ENCODE peak calls at places on chromosome 18, in nine cellular contexts. M is K562, Y is SK-N-MC, E is A673, C is mesenchymal stem cell, U is tibial artery, N is aorta, Z is AG04450, S is cardiac muscle cell. O is an unnamed sample.

GRCh38 chr18:13232060-13232917 is 13.7 kb downstream of the LDLRAD4 start:
- DNase-seq in M (no peak), Y (no peak), E (no peak), C (no peak), U (peak; percentile 75), N (no peak), Z (no peak), S (peak; percentile 10), O (no peak)

GRCh38 chr18:6039055-6039454 is 143.7 kb upstream of the TMEM200C start:
- DNase-seq in M (no peak), Y (no peak), E (no peak), C (no peak), U (no peak), N (no peak), Z (no peak), S (peak; percentile 17), O (no peak)

GRCh38 chr18:7779226-7779625 is 212.1 kb downstream of the PTPRM start:
- DNase-seq in M (no peak), Y (no peak), E (no peak), C (no peak), U (no peak), N (no peak), Z (no peak), S (no peak), O (no peak)

GRCh38 chr18:26022585-26022984 is 67.8 kb downstream of the SS18 start:
- DNase-seq in M (no peak), Y (no peak), E (no peak), C (no peak), U (no peak), N (no peak), Z (no peak), S (no peak), O (no peak)

GRCh38 chr18:31171159-31171839 is 8.6 kb upstream of the DSC1 start:
- DNase-seq in M (no peak), Y (no peak), E (no peak), C (no peak), U (no peak), N (no peak), Z (no peak), S (no peak), O (no peak)

GRCh38 chr18:46224181-46224775 is 120.1 kb downstream of the HAUS1 start:
- DNase-seq in M (no peak), Y (no peak), E (no peak), C (no peak), U (no peak), N (no peak), Z (no peak), S (no peak), O (no peak)

GRCh38 chr18:9898792-9899549 is 13.2 kb downstream of the TXNDC2 start:
- DNase-seq in M (peak; percentile 75), Y (no peak), E (no peak), C (peak; percentile 92), U (no peak), N (no peak), Z (no peak), S (peak; percentile 43), O (no peak)

GRCh38 chr18:463442-464310 is 36.8 kb downstream of the COLEC12 start:
- DNase-seq in M (no peak), Y (no peak), E (peak; percentile 10), C (peak; percentile 21), U (no peak), N (no peak), Z (no peak), S (peak; percentile 40), O (no peak)

GRCh38 chr18:14921547-14921946 is 173.6 kb downstream of the ANKRD30B start:
- DNase-seq in M (no peak), Y (no peak), E (no peak), C (no peak), U (no peak), N (no peak), Z (no peak), S (no peak), O (no peak)

GRCh38 chr18:14922031-14922430 is 174.1 kb downstream of the ANKRD30B start:
- DNase-seq in M (no peak), Y (no peak), E (no peak), C (no peak), U (no peak), N (no peak), Z (no peak), S (no peak), O (no peak)

GRCh38 chr18:14922965-14923565 is 175.1 kb downstream of the ANKRD30B start:
- DNase-seq in M (no peak), Y (no peak), E (no peak), C (no peak), U (no peak), N (no peak), Z (no peak), S (no peak), O (no peak)

GRCh38 chr18:14919666-14920065 is 171.7 kb downstream of the ANKRD30B start:
- DNase-seq in M (no peak), Y (no peak), E (no peak), C (no peak), U (no peak), N (no peak), Z (no peak), S (no peak), O (no peak)

DNA sequence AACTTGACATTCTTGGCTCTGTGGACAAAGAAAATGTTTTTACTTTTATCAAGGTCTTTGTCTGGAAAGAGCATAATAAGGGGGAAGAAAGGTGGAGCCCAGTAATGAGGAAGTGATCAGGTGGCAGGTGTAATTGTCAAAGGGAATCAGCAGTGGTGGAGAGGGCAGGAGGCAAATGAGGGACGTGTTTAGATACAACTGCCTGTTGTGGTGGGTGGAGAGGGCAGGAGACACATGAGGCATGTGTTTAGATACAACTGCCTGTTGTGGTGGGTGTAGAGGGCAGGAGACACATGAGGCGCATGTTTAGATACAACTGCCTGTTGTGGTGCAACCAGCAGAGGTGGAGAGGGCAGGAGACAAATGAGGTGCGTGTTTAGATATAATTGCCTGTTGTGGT is 173.0 kb downstream of the ANKRD30B start:
- DNase-seq in M (no peak), Y (no peak), E (no peak), C (no peak), U (no peak), N (no peak), Z (no peak), S (no peak), O (no peak)
- H3K9me3 ChIP-seq in M (no peaks in the 10 kb centered on the region), Y (no peaks in the 10 kb centered on the region), E (peaks cover 13% of the 10 kb centered on the region), C (no peaks in the 10 kb centered on the region), U (no peaks in the 10 kb centered on the region), N (no peaks in the 10 kb centered on the region), Z (peaks cover 55% of the 10 kb centered on the region), S (no peaks in the 10 kb centered on the region), O (no peaks in the 10 kb centered on the region)

DNA sequence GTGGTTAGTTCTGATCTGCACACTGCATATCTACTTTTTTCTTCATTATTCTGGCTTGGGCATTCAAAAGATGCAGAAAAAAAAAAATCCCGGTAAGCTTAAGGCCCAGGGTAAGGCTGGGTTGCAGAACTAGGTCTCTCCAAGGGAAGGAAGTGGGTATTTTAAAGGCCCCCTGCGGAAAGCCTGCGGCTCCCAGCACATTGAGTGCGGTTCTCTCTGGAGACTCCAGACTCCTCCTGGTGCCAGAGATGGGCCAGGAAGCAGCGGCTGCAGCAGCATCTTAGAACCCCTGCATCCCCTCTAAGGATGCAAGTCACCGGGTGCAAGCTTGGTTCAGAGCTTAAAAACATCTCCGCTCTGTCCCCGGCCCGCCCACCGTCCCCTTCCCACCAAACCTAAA is 49.5 kb downstream of the TGIF1 start:
- DNase-seq in M (no peak), Y (peak; percentile 84), E (no peak), C (peak; percentile 24), U (no peak), N (no peak), Z (no peak), S (peak; percentile 17), O (no peak)
- H3K4me3 ChIP-seq in M (no peak overlapping the region), Y (peak overlapping the region; percentile 73), E (no peak overlapping the region), C (no peak overlapping the region), U (peak overlapping the region; percentile 32), N (peak overlapping the region; percentile 32), Z (peak overlapping the region; percentile 50), S (peak overlapping the region; percentile 33), O (no peak overlapping the region)

GRCh38 chr18:79903787-79904356 is 47.6 kb downstream of the SLC66A2 start:
- DNase-seq in M (no peak), Y (no peak), E (no peak), C (no peak), U (peak; percentile 62), N (peak; percentile 74), Z (no peak), S (no peak), O (no peak)

GRCh38 chr18:79902075-79902474 is 49.4 kb downstream of the SLC66A2 start:
- DNase-seq in M (no peak), Y (no peak), E (no peak), C (no peak), U (peak; percentile 65), N (no peak), Z (no peak), S (no peak), O (no peak)

GRCh38 chr18:79903071-79903635 is 48.3 kb downstream of the SLC66A2 start:
- DNase-seq in M (no peak), Y (no peak), E (no peak), C (no peak), U (peak; percentile 64), N (peak; percentile 75), Z (no peak), S (no peak), O (no peak)

GRCh38 chr18:79901665-79902064 is 49.8 kb downstream of the SLC66A2 start:
- DNase-seq in M (no peak), Y (no peak), E (no peak), C (no peak), U (no peak), N (no peak), Z (no peak), S (no peak), O (no peak)

GRCh38 chr18:79902640-79903039 is 48.8 kb downstream of the SLC66A2 start:
- DNase-seq in M (no peak), Y (no peak), E (no peak), C (no peak), U (peak; percentile 60), N (peak; percentile 75), Z (no peak), S (no peak), O (no peak)
- H3K9me3 ChIP-seq in M (peaks cover 2% of the 10 kb centered on the region), Y (no peaks in the 10 kb centered on the region), E (peaks cover 34% of the 10 kb centered on the region), C (peaks cover 16% of the 10 kb centered on the region), U (peaks cover 53% of the 10 kb centered on the region), N (peaks cover 3% of the 10 kb centered on the region), Z (peaks cover 81% of the 10 kb centered on the region), S (no peaks in the 10 kb centered on the region), O (peaks cover 10% of the 10 kb centered on the region)

DNA sequence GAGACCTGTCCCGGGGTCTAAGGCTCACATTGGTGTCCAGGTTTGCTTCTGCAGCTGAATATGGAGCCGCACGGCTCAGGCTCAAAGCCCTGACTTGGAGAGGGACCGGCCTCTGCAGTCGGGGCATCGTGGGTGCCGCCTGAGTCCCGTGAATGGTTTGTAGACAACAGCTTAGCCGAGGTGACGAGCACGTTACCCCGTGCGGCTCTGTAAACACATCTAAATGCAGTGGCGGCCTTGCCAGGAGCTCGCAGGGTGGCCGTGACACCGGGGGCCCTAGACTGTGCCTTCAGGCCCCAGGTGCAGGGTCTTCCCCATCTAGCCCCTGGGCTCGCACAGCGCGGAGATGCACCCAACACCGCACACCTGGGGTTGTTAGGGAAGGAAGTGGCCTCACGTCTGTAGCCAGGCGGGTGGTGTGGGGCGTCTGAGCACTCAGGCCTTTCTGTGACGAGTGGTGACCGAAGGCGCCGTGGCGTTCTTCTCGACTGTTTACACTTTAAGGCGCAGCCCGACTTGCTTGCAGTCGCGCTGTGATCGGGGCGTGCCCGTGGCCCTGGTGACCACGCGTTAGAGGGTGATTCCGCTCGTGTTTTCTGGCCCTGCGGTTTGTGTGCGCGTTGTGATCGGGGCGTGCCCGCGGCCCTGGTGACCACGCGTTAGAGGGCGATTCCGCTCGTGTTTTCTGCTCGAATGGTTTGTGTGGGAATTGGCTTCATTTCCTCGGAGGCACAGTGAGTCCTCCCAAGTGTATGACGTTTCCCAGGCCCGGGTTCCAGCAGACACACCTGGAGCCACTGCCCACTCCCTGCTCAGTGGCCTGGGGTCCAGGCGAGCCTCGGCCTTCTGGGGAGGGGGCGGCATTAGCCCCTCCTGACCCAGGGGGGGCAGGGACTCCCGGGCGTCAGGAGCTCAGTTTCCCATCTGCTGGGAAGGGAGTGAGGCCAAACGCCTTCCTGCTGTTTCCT is 91.8 kb downstream of the NFATC1 start:
- DNase-seq in M (no peak), Y (no peak), E (no peak), C (no peak), U (peak; percentile 63), N (peak; percentile 73), Z (no peak), S (no peak), O (no peak)
- H3K4me3 ChIP-seq in M (no peak overlapping the region), Y (no peak overlapping the region), E (no peak overlapping the region), C (no peak overlapping the region), U (no peak overlapping the region), N (no peak overlapping the region), Z (no peak overlapping the region), S (no peak overlapping the region), O (no peak overlapping the region)

O was measured in MG63.